ENCODE peak calls at places on chromosomes 13 and 19, in nine cellular contexts. F is left lung; V is nephron progenitor cell; O is choroid plexus epithelial cell; P is CD4-positive, alpha-beta T cell; Y is progenitor cell of endocrine pancreas; L is MCF 10A; W is endothelial cell; A is H9. J is an unnamed sample.

GRCh38 chr19:44141191-44142013 is at the start of gene ZNF234:
- DNase-seq in F (peak), V (peak), O (peak), P (peak), Y (peak), L (peak), W (peak), A (peak), J (peak)

GRCh38 chr19:1278713-1279112 is 3.4 kb downstream of the FAM174C start:
- DNase-seq in F (no peak), V (no peak), O (no peak), P (no peak), Y (no peak), L (no peak), W (no peak), A (no peak), J (no peak)

GRCh38 chr13:79562557-79562956 is 81.6 kb downstream of the NDFIP2 start:
- DNase-seq in F (no peak), V (no peak), O (no peak), P (no peak), Y (no peak), L (no peak), W (no peak), A (no peak), J (no peak)

GRCh38 chr13:26022538-26023292 is 29.1 kb downstream of the SHISA2 start:
- DNase-seq in F (peak), V (peak), O (peak), P (no peak), Y (no peak), L (peak), W (no peak), A (no peak), J (peak)

GRCh38 chr13:110156186-110157065 is 150.5 kb downstream of the COL4A1 start:
- DNase-seq in F (no peak), V (no peak), O (peak), P (no peak), Y (no peak), L (no peak), W (no peak), A (no peak), J (no peak)

GRCh38 chr19:46955114-46955812 is 64.4 kb upstream of the NPAS1 start:
- DNase-seq in F (no peak), V (no peak), O (peak), P (peak), Y (no peak), L (no peak), W (no peak), A (no peak), J (no peak)

GRCh38 chr13:36530050-36530789 is 97.9 kb downstream of the CCNA1 start:
- DNase-seq in F (peak), V (no peak), O (peak), P (no peak), Y (no peak), L (peak), W (no peak), A (no peak), J (no peak)

GRCh38 chr13:34964558-34964957 is 22.5 kb downstream of the NBEA start:
- DNase-seq in F (no peak), V (no peak), O (no peak), P (no peak), Y (no peak), L (no peak), W (no peak), A (no peak), J (no peak)

GRCh38 chr19:20247016-20247683 is 80.1 kb downstream of the ZNF486 start:
- DNase-seq in F (no peak), V (peak), O (peak), P (peak), Y (peak), L (no peak), W (peak), A (peak), J (peak)

GRCh38 chr19:39845172-39845571 is 1.0 kb downstream of the FBL start:
- DNase-seq in F (no peak), V (no peak), O (no peak), P (no peak), Y (no peak), L (peak), W (no peak), A (no peak), J (no peak)

GRCh38 chr19:35090160-35090794 is 25.3 kb upstream of the FXYD3 start:
- DNase-seq in F (no peak), V (peak), O (peak), P (peak), Y (peak), L (peak), W (peak), A (peak), J (peak)

GRCh38 chr13:113852536-113853517 is 11.0 kb downstream of the GAS6 start:
- DNase-seq in F (peak), V (no peak), O (no peak), P (no peak), Y (no peak), L (no peak), W (no peak), A (peak), J (no peak)

GRCh38 chr19:1767464-1767933 is 14.2 kb downstream of the ONECUT3 start:
- DNase-seq in F (no peak), V (peak), O (no peak), P (peak), Y (peak), L (peak), W (peak), A (no peak), J (peak)

GRCh38 chr19:19595171-19595701 is 23.3 kb downstream of the PBX4 start:
- DNase-seq in F (peak), V (no peak), O (peak), P (no peak), Y (no peak), L (peak), W (no peak), A (no peak), J (no peak)

GRCh38 chr19:16496613-16496983 is 404 bp downstream of the C19orf44 start:
- DNase-seq in F (no peak), V (no peak), O (peak), P (no peak), Y (no peak), L (peak), W (no peak), A (no peak), J (no peak)

GRCh38 chr13:44396963-44397580 is 23.4 kb downstream of the SERP2 start:
- DNase-seq in F (no peak), V (peak), O (peak), P (no peak), Y (no peak), L (no peak), W (no peak), A (no peak), J (no peak)

GRCh38 chr19:3369337-3370213 is 3.2 kb downstream of the NFIC start:
- DNase-seq in F (peak), V (peak), O (peak), P (no peak), Y (no peak), L (peak), W (no peak), A (peak), J (no peak)

GRCh38 chr13:73107459-73107858 is 48.7 kb downstream of the KLF5 start:
- DNase-seq in F (no peak), V (no peak), O (no peak), P (no peak), Y (no peak), L (no peak), W (no peak), A (no peak), J (no peak)

GRCh38 chr19:3586124-3586626 is 897 bp downstream of the GIPC3 start:
- DNase-seq in F (no peak), V (peak), O (no peak), P (peak), Y (no peak), L (no peak), W (peak), A (peak), J (peak)

GRCh38 chr13:109740121-109740520 is 46.3 kb downstream of the IRS2 start:
- DNase-seq in F (no peak), V (no peak), O (no peak), P (no peak), Y (no peak), L (no peak), W (no peak), A (no peak), J (no peak)

GRCh38 chr19:34269968-34270621 is 15.7 kb downstream of the GARRE1 start:
- DNase-seq in F (peak), V (peak), O (peak), P (peak), Y (no peak), L (peak), W (peak), A (peak), J (no peak)

GRCh38 chr13:113630296-113630695 is 27.7 kb downstream of the ATP4B start:
- DNase-seq in F (peak), V (no peak), O (no peak), P (no peak), Y (no peak), L (no peak), W (no peak), A (no peak), J (no peak)

GRCh38 chr13:101942038-101942437 is 459.8 kb downstream of the FGF14 start:
- DNase-seq in F (no peak), V (peak), O (peak), P (no peak), Y (no peak), L (peak), W (peak), A (no peak), J (peak)

GRCh38 chr19:48997972-48998371 is 4.3 kb downstream of the RUVBL2 start:
- DNase-seq in F (no peak), V (peak), O (peak), P (peak), Y (peak), L (peak), W (peak), A (peak), J (peak)

GRCh38 chr19:29771708-29772415 is 39.9 kb upstream of the CCNE1 start:
- DNase-seq in F (no peak), V (peak), O (peak), P (peak), Y (peak), L (peak), W (peak), A (peak), J (peak)

GRCh38 chr13:75550159-75550567 is 572 bp downstream of the UCHL3 start:
- DNase-seq in F (no peak), V (peak), O (peak), P (no peak), Y (no peak), L (peak), W (peak), A (no peak), J (no peak)

GRCh38 chr13:114115191-114115671 is 17.2 kb downstream of the RASA3 start:
- DNase-seq in F (peak), V (no peak), O (peak), P (no peak), Y (no peak), L (peak), W (no peak), A (no peak), J (no peak)

GRCh38 chr13:98480915-98481510 is 95.9 kb downstream of the STK24 start:
- DNase-seq in F (no peak), V (no peak), O (peak), P (no peak), Y (no peak), L (no peak), W (no peak), A (no peak), J (no peak)

GRCh38 chr19:46232468-46232867 is 2.9 kb downstream of the IGFL1 start:
- DNase-seq in F (no peak), V (no peak), O (no peak), P (no peak), Y (no peak), L (no peak), W (no peak), A (no peak), J (no peak)

GRCh38 chr19:58400638-58400915 is 5.1 kb downstream of the RNF225 start:
- DNase-seq in F (no peak), V (no peak), O (no peak), P (no peak), Y (no peak), L (no peak), W (no peak), A (no peak), J (no peak)

GRCh38 chr19:36041831-36042230 is 9.2 kb upstream of the CLIP3 start:
- DNase-seq in F (no peak), V (no peak), O (peak), P (no peak), Y (no peak), L (peak), W (no peak), A (no peak), J (no peak)

GRCh38 chr19:58328999-58329398 is 2.2 kb downstream of the ZSCAN22 start:
- DNase-seq in F (no peak), V (peak), O (no peak), P (no peak), Y (peak), L (no peak), W (peak), A (peak), J (peak)

GRCh38 chr13:102609696-102610095 is 12.9 kb downstream of the TPP2 start:
- DNase-seq in F (no peak), V (no peak), O (no peak), P (no peak), Y (no peak), L (no peak), W (no peak), A (no peak), J (no peak)

GRCh38 chr13:113859311-113860050 is 4.4 kb downstream of the GAS6 start:
- DNase-seq in F (no peak), V (no peak), O (no peak), P (no peak), Y (no peak), L (no peak), W (no peak), A (peak), J (no peak)

GRCh38 chr13:23674795-23675640 is 104.8 kb downstream of the TNFRSF19 start:
- DNase-seq in F (no peak), V (no peak), O (peak), P (no peak), Y (no peak), L (peak), W (no peak), A (no peak), J (no peak)

GRCh38 chr19:9793051-9793591 is 24.6 kb upstream of the ZNF846 start:
- DNase-seq in F (no peak), V (no peak), O (peak), P (peak), Y (no peak), L (no peak), W (no peak), A (no peak), J (no peak)

GRCh38 chr13:98103942-98104880 is 38.7 kb upstream of the FARP1 start:
- DNase-seq in F (no peak), V (no peak), O (peak), P (no peak), Y (no peak), L (peak), W (no peak), A (peak), J (no peak)

GRCh38 chr19:10219678-10220077 is 11.5 kb downstream of the S1PR2 start:
- DNase-seq in F (no peak), V (peak), O (peak), P (peak), Y (no peak), L (peak), W (no peak), A (peak), J (no peak)

DNA sequence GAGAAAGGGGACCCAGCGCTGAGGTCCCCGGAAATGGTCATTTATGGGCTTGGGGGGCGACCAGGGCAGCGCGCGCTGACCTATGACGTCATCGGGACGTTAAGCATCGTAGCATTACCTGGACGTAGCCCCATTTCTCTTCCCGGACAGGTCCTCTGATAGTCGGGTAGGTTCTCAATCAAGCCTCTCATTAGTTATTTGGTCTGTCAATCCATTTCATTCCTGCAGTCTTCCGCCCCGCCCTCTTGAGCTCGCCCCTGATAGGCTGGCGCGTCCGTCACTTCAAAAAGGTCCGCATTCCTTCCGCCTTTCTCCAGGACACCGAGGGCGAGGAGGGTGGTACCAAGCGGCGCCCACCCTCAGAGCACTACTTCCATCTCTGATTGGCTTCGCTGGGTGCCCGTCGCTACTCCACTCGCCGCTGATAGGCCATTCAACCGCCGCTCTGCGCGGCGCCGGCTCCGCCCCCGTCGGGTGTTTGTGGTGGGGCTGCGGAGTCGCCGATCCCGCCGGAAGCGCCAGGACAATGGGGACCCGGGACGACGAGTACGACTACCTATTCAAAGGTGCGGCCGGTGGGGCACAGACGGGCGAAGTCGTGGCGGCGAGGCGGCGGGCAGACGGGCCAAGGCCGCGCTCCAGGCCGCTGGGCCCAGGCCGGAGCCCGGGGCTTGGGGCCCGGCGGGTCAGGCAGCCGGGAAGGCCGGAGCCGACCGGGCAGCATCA is at the start of gene RAB11B:
- DNase-seq in F (peak), V (peak), O (peak), P (peak), Y (peak), L (peak), W (peak), A (peak), J (peak)
- TF ChIP-seq CTCF in F (no peak), V (no peak), O (no peak), P (no peak), Y (no peak), L (no peak), W (no peak), A (no peak), J (no peak)

DNA sequence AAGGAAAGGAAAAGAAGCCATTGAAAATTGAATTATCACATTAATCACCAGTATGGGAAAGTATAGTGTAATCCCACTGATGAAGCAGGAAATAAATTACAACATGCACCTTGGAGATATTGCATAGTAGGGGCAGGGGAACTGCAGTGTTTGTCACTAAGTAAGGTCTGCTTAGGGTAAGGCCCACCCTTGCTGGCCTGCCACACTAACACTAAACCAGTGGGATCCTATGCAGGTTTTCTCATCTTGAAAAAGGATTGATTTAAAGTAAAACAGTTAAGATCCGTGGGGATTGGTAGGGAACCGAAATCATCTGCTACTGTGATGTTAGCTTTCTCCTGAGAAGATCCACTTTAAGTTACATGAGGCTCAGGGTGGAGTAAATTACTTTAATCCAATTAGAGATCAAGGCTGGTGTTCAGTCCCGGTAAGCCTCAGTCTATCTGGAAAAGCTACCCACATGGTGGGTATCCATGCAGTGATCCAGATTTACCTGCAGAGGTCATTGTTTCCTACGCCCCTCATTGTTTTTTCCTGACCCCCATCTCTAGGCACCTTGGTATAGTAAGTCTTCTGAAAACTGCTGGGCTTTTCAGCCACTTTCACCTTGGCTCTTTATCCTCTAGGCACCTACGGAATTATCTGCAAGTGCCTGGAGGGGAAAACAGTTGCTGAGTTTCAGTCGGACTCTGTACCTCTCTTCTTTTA is 1014.9 kb upstream of the ATXN8OS start:
- DNase-seq in F (no peak), V (no peak), O (no peak), P (no peak), Y (no peak), L (no peak), W (no peak), A (peak), J (no peak)
- TF ChIP-seq CTCF in F (no peak), V (no peak), O (no peak), P (no peak), Y (no peak), L (no peak), W (no peak), A (peak), J (no peak)

GRCh38 chr13:64753606-64754005 is 2476.5 kb downstream of the PCDH9 start:
- DNase-seq in F (no peak), V (no peak), O (peak), P (no peak), Y (no peak), L (no peak), W (no peak), A (no peak), J (no peak)
- TF ChIP-seq CTCF in F (no peak), V (no peak), O (no peak), P (no peak), Y (no peak), L (no peak), W (no peak), A (no peak), J (no peak)

GRCh38 chr13:67439365-67439764 is 209.2 kb upstream of the PCDH9 start:
- DNase-seq in F (no peak), V (no peak), O (no peak), P (no peak), Y (no peak), L (no peak), W (no peak), A (no peak), J (no peak)

GRCh38 chr13:67437246-67437645 is 207.1 kb upstream of the PCDH9 start:
- DNase-seq in F (no peak), V (no peak), O (no peak), P (no peak), Y (no peak), L (no peak), W (no peak), A (no peak), J (no peak)

GRCh38 chr13:67440240-67440639 is 210.1 kb upstream of the PCDH9 start:
- DNase-seq in F (no peak), V (no peak), O (no peak), P (no peak), Y (no peak), L (no peak), W (no peak), A (no peak), J (no peak)

GRCh38 chr13:67443901-67444300 is 213.8 kb upstream of the PCDH9 start:
- DNase-seq in F (no peak), V (no peak), O (no peak), P (no peak), Y (no peak), L (no peak), W (no peak), A (no peak), J (no peak)

DNA sequence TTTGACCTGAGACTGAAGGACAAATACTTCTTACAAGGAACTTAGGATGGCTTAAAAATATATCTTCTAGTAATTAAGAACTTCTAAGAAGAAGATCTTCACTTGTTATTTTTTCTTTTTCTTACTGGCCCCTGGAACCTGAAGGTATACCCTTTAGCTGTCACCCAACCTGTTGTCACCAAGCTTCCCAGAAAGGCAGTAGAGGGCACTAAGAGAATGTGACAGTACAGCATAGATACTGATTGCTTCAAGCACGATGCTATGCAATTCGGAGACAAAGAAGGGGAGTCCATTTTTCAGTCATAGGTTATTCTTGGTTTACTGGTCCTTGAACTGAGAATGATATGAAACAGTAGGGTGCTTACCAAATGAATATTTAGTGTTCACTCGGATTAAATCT is 208.3 kb upstream of the PCDH9 start:
- DNase-seq in F (no peak), V (no peak), O (peak), P (no peak), Y (no peak), L (peak), W (no peak), A (no peak), J (no peak)
- TF ChIP-seq CTCF in F (no peak), V (no peak), O (peak), P (no peak), Y (no peak), L (peak), W (no peak), A (peak), J (no peak)

J was measured in neural crest cell.